ENCODE peak calls at places on chromosomes 6 and 20, in eight cellular contexts. One of them, this sample, is unnamed.
A peak's percentile ranks its signal among the peaks of the same experiment; 100 is the strongest.

GRCh38 chr6:116971959-116972358 is 94.9 kb downstream of the RFX6 start:
- DNase-seq in Caco-2: peak; percentile 53
- DNase-seq in CD8-positive, alpha-beta memory T cell: no peak
- DNase-seq in naive thymus-derived CD4-positive, alpha-beta T cell: no peak
- DNase-seq in neural progenitor cell: peak; percentile 56
- DNase-seq in spleen: no peak
- DNase-seq in IMR-90: peak; percentile 31
- DNase-seq in body of pancreas: peak; percentile 18
- DNase-seq in this sample: peak; percentile 17

GRCh38 chr6:15593798-15594197 is 69.0 kb downstream of the DTNBP1 start:
- DNase-seq in Caco-2: no peak
- DNase-seq in CD8-positive, alpha-beta memory T cell: no peak
- DNase-seq in naive thymus-derived CD4-positive, alpha-beta T cell: no peak
- DNase-seq in neural progenitor cell: no peak
- DNase-seq in spleen: no peak
- DNase-seq in IMR-90: peak; percentile 27
- DNase-seq in body of pancreas: peak; percentile 16
- DNase-seq in this sample: no peak

GRCh38 chr20:50855498-50856474 is 60.9 kb downstream of the BCAS4 start:
- DNase-seq in Caco-2: peak; percentile 74
- DNase-seq in CD8-positive, alpha-beta memory T cell: no peak
- DNase-seq in naive thymus-derived CD4-positive, alpha-beta T cell: no peak
- DNase-seq in neural progenitor cell: no peak
- DNase-seq in spleen: no peak
- DNase-seq in IMR-90: peak; percentile 49
- DNase-seq in body of pancreas: peak; percentile 78
- DNase-seq in this sample: no peak

GRCh38 chr20:1299522-1299921 is 29.4 kb downstream of the SDCBP2 start:
- DNase-seq in Caco-2: peak; percentile 64
- DNase-seq in CD8-positive, alpha-beta memory T cell: no peak
- DNase-seq in naive thymus-derived CD4-positive, alpha-beta T cell: peak; percentile 12
- DNase-seq in neural progenitor cell: peak; percentile 45
- DNase-seq in spleen: peak; percentile 36
- DNase-seq in IMR-90: no peak
- DNase-seq in body of pancreas: no peak
- DNase-seq in this sample: no peak

GRCh38 chr6:43097098-43097489 is 21.0 kb downstream of the PTK7 start:
- DNase-seq in Caco-2: no peak
- DNase-seq in CD8-positive, alpha-beta memory T cell: no peak
- DNase-seq in naive thymus-derived CD4-positive, alpha-beta T cell: no peak
- DNase-seq in neural progenitor cell: no peak
- DNase-seq in spleen: peak; percentile 15
- DNase-seq in IMR-90: no peak
- DNase-seq in body of pancreas: no peak
- DNase-seq in this sample: no peak

GRCh38 chr6:83160167-83160566 is 32.9 kb downstream of the PGM3 start:
- DNase-seq in Caco-2: no peak
- DNase-seq in CD8-positive, alpha-beta memory T cell: no peak
- DNase-seq in naive thymus-derived CD4-positive, alpha-beta T cell: no peak
- DNase-seq in neural progenitor cell: no peak
- DNase-seq in spleen: no peak
- DNase-seq in IMR-90: no peak
- DNase-seq in body of pancreas: no peak
- DNase-seq in this sample: no peak

GRCh38 chr20:51463560-51463959 is 79.0 kb downstream of the NFATC2 start:
- DNase-seq in Caco-2: no peak
- DNase-seq in CD8-positive, alpha-beta memory T cell: no peak
- DNase-seq in naive thymus-derived CD4-positive, alpha-beta T cell: no peak
- DNase-seq in neural progenitor cell: no peak
- DNase-seq in spleen: peak; percentile 47
- DNase-seq in IMR-90: no peak
- DNase-seq in body of pancreas: no peak
- DNase-seq in this sample: no peak

GRCh38 chr6:19137419-19138035 is 699.6 kb upstream of the ID4 start:
- DNase-seq in Caco-2: no peak
- DNase-seq in CD8-positive, alpha-beta memory T cell: no peak
- DNase-seq in naive thymus-derived CD4-positive, alpha-beta T cell: no peak
- DNase-seq in neural progenitor cell: no peak
- DNase-seq in spleen: no peak
- DNase-seq in IMR-90: no peak
- DNase-seq in body of pancreas: no peak
- DNase-seq in this sample: no peak

GRCh38 chr6:37017606-37018005 is 12.2 kb downstream of the FGD2 start:
- DNase-seq in Caco-2: no peak
- DNase-seq in CD8-positive, alpha-beta memory T cell: no peak
- DNase-seq in naive thymus-derived CD4-positive, alpha-beta T cell: no peak
- DNase-seq in neural progenitor cell: peak; percentile 21
- DNase-seq in spleen: no peak
- DNase-seq in IMR-90: no peak
- DNase-seq in body of pancreas: no peak
- DNase-seq in this sample: no peak

GRCh38 chr6:152380351-152380767 is 256.8 kb downstream of the SYNE1 start:
- DNase-seq in Caco-2: peak; percentile 8
- DNase-seq in CD8-positive, alpha-beta memory T cell: no peak
- DNase-seq in naive thymus-derived CD4-positive, alpha-beta T cell: no peak
- DNase-seq in neural progenitor cell: no peak
- DNase-seq in spleen: no peak
- DNase-seq in IMR-90: peak; percentile 74
- DNase-seq in body of pancreas: peak; percentile 25
- DNase-seq in this sample: no peak

GRCh38 chr20:47075263-47075662 is 180.6 kb downstream of the EYA2 start:
- DNase-seq in Caco-2: peak; percentile 42
- DNase-seq in CD8-positive, alpha-beta memory T cell: no peak
- DNase-seq in naive thymus-derived CD4-positive, alpha-beta T cell: no peak
- DNase-seq in neural progenitor cell: no peak
- DNase-seq in spleen: no peak
- DNase-seq in IMR-90: no peak
- DNase-seq in body of pancreas: no peak
- DNase-seq in this sample: no peak

GRCh38 chr20:7930386-7930785 is 9.9 kb downstream of the HAO1 start:
- DNase-seq in Caco-2: no peak
- DNase-seq in CD8-positive, alpha-beta memory T cell: no peak
- DNase-seq in naive thymus-derived CD4-positive, alpha-beta T cell: no peak
- DNase-seq in neural progenitor cell: no peak
- DNase-seq in spleen: no peak
- DNase-seq in IMR-90: no peak
- DNase-seq in body of pancreas: no peak
- DNase-seq in this sample: no peak

GRCh38 chr20:11431613-11432012 is 486.1 kb upstream of the BTBD3 start:
- DNase-seq in Caco-2: no peak
- DNase-seq in CD8-positive, alpha-beta memory T cell: no peak
- DNase-seq in naive thymus-derived CD4-positive, alpha-beta T cell: no peak
- DNase-seq in neural progenitor cell: no peak
- DNase-seq in spleen: no peak
- DNase-seq in IMR-90: no peak
- DNase-seq in body of pancreas: no peak
- DNase-seq in this sample: no peak

GRCh38 chr6:48184644-48185043 is 73.6 kb upstream of the PTCHD4 start:
- DNase-seq in Caco-2: no peak
- DNase-seq in CD8-positive, alpha-beta memory T cell: no peak
- DNase-seq in naive thymus-derived CD4-positive, alpha-beta T cell: no peak
- DNase-seq in neural progenitor cell: no peak
- DNase-seq in spleen: no peak
- DNase-seq in IMR-90: no peak
- DNase-seq in body of pancreas: no peak
- DNase-seq in this sample: no peak

GRCh38 chr6:3500262-3501001 is 43.6 kb upstream of the SLC22A23 start:
- DNase-seq in Caco-2: no peak
- DNase-seq in CD8-positive, alpha-beta memory T cell: no peak
- DNase-seq in naive thymus-derived CD4-positive, alpha-beta T cell: no peak
- DNase-seq in neural progenitor cell: no peak
- DNase-seq in spleen: no peak
- DNase-seq in IMR-90: peak; percentile 71
- DNase-seq in body of pancreas: no peak
- DNase-seq in this sample: peak; percentile 64

GRCh38 chr6:144718431-144718830 is 433.3 kb downstream of the UTRN start:
- DNase-seq in Caco-2: no peak
- DNase-seq in CD8-positive, alpha-beta memory T cell: no peak
- DNase-seq in naive thymus-derived CD4-positive, alpha-beta T cell: no peak
- DNase-seq in neural progenitor cell: no peak
- DNase-seq in spleen: no peak
- DNase-seq in IMR-90: peak; percentile 55
- DNase-seq in body of pancreas: no peak
- DNase-seq in this sample: no peak

GRCh38 chr6:161056451-161056850 is 64.9 kb downstream of the MAP3K4 start:
- DNase-seq in Caco-2: no peak
- DNase-seq in CD8-positive, alpha-beta memory T cell: no peak
- DNase-seq in naive thymus-derived CD4-positive, alpha-beta T cell: no peak
- DNase-seq in neural progenitor cell: no peak
- DNase-seq in spleen: no peak
- DNase-seq in IMR-90: no peak
- DNase-seq in body of pancreas: no peak
- DNase-seq in this sample: no peak

GRCh38 chr6:161058746-161059145 is 67.2 kb downstream of the MAP3K4 start:
- DNase-seq in Caco-2: no peak
- DNase-seq in CD8-positive, alpha-beta memory T cell: no peak
- DNase-seq in naive thymus-derived CD4-positive, alpha-beta T cell: no peak
- DNase-seq in neural progenitor cell: no peak
- DNase-seq in spleen: no peak
- DNase-seq in IMR-90: peak; percentile 20
- DNase-seq in body of pancreas: no peak
- DNase-seq in this sample: no peak

GRCh38 chr6:161050134-161050765 is 58.7 kb downstream of the MAP3K4 start:
- DNase-seq in Caco-2: no peak
- DNase-seq in CD8-positive, alpha-beta memory T cell: no peak
- DNase-seq in naive thymus-derived CD4-positive, alpha-beta T cell: no peak
- DNase-seq in neural progenitor cell: no peak
- DNase-seq in spleen: no peak
- DNase-seq in IMR-90: peak; percentile 24
- DNase-seq in body of pancreas: no peak
- DNase-seq in this sample: no peak

GRCh38 chr6:161057103-161058091 is 65.8 kb downstream of the MAP3K4 start:
- DNase-seq in Caco-2: no peak
- DNase-seq in CD8-positive, alpha-beta memory T cell: no peak
- DNase-seq in naive thymus-derived CD4-positive, alpha-beta T cell: no peak
- DNase-seq in neural progenitor cell: no peak
- DNase-seq in spleen: no peak
- DNase-seq in IMR-90: no peak
- DNase-seq in body of pancreas: no peak
- DNase-seq in this sample: no peak

GRCh38 chr6:161054876-161055275 is 63.3 kb downstream of the MAP3K4 start:
- DNase-seq in Caco-2: no peak
- DNase-seq in CD8-positive, alpha-beta memory T cell: no peak
- DNase-seq in naive thymus-derived CD4-positive, alpha-beta T cell: no peak
- DNase-seq in neural progenitor cell: no peak
- DNase-seq in spleen: no peak
- DNase-seq in IMR-90: no peak
- DNase-seq in body of pancreas: no peak
- DNase-seq in this sample: no peak
- H3K4me1 ChIP-seq in Caco-2: no peaks in the 10 kb centered on the region
- H3K4me1 ChIP-seq in CD8-positive, alpha-beta memory T cell: no peaks in the 10 kb centered on the region
- H3K4me1 ChIP-seq in naive thymus-derived CD4-positive, alpha-beta T cell: no peaks in the 10 kb centered on the region
- H3K4me1 ChIP-seq in neural progenitor cell: no peaks in the 10 kb centered on the region
- H3K4me1 ChIP-seq in spleen: no peaks in the 10 kb centered on the region
- H3K4me1 ChIP-seq in IMR-90: peaks cover 2% of the 10 kb centered on the region
- H3K4me1 ChIP-seq in body of pancreas: no peaks in the 10 kb centered on the region
- H3K4me1 ChIP-seq in this sample: no peaks in the 10 kb centered on the region

DNA sequence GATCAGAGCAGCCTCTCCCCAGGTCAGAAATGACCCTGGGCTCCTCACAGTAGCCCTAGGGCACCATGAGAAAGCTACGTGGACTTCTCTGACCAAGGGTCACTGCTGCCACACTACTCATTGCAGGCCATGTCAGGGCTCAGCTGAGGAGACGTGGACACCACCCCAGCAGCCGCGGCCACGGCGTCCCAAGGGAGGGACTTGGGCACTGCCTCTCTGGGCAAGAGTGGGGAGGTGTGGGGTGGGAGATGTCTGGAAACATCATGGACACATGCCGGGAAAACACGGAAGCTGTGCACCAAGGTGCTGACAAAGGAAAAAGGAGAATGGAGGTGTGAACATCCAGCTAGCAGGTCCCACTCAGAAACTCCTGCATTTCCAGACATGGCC is 9.0 kb downstream of the GMEB2 start:
- DNase-seq in Caco-2: no peak
- DNase-seq in CD8-positive, alpha-beta memory T cell: no peak
- DNase-seq in naive thymus-derived CD4-positive, alpha-beta T cell: no peak
- DNase-seq in neural progenitor cell: no peak
- DNase-seq in spleen: no peak
- DNase-seq in IMR-90: no peak
- DNase-seq in body of pancreas: no peak
- DNase-seq in this sample: no peak
- H3K4me1 ChIP-seq in Caco-2: no peaks in the 10 kb centered on the region
- H3K4me1 ChIP-seq in CD8-positive, alpha-beta memory T cell: peaks cover 5% of the 10 kb centered on the region
- H3K4me1 ChIP-seq in naive thymus-derived CD4-positive, alpha-beta T cell: peaks cover 2% of the 10 kb centered on the region
- H3K4me1 ChIP-seq in neural progenitor cell: peaks cover 3% of the 10 kb centered on the region
- H3K4me1 ChIP-seq in spleen: peaks cover 2% of the 10 kb centered on the region
- H3K4me1 ChIP-seq in IMR-90: no peaks in the 10 kb centered on the region
- H3K4me1 ChIP-seq in body of pancreas: no peaks in the 10 kb centered on the region
- H3K4me1 ChIP-seq in this sample: no peaks in the 10 kb centered on the region

DNA sequence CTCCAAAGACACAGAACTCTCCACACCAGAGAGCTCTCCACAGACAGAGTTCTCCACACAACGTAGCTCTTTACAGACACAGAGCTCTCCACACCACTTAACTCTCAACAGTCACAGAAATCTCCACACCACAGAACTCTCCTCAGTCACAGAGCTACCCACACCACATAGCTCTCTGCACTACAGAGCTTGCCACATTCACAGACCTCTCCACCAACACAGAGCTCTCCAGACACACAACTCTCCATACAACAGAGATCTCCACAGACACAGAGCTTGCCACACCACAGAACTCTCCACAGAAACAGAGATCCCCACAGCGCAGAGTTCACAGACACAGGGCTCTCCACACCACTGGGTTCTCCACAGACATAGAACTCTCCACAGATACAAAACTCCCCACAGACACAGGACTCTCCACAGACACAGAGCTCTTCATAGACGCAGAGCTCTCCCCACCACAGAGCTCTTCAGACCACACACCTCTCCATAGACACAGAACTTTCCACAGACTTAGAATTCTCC is 52.5 kb downstream of the ERMARD start:
- DNase-seq in Caco-2: no peak
- DNase-seq in CD8-positive, alpha-beta memory T cell: no peak
- DNase-seq in naive thymus-derived CD4-positive, alpha-beta T cell: no peak
- DNase-seq in neural progenitor cell: no peak
- DNase-seq in spleen: peak; percentile 29
- DNase-seq in IMR-90: no peak
- DNase-seq in body of pancreas: no peak
- DNase-seq in this sample: no peak
- H3K4me1 ChIP-seq in Caco-2: peaks cover 79% of the 10 kb centered on the region
- H3K4me1 ChIP-seq in CD8-positive, alpha-beta memory T cell: peaks cover 59% of the 10 kb centered on the region
- H3K4me1 ChIP-seq in naive thymus-derived CD4-positive, alpha-beta T cell: peaks cover 27% of the 10 kb centered on the region
- H3K4me1 ChIP-seq in neural progenitor cell: peaks cover 24% of the 10 kb centered on the region
- H3K4me1 ChIP-seq in spleen: peaks cover 7% of the 10 kb centered on the region
- H3K4me1 ChIP-seq in IMR-90: peaks cover 10% of the 10 kb centered on the region
- H3K4me1 ChIP-seq in body of pancreas: peaks cover 35% of the 10 kb centered on the region
- H3K4me1 ChIP-seq in this sample: no peaks in the 10 kb centered on the region

DNA sequence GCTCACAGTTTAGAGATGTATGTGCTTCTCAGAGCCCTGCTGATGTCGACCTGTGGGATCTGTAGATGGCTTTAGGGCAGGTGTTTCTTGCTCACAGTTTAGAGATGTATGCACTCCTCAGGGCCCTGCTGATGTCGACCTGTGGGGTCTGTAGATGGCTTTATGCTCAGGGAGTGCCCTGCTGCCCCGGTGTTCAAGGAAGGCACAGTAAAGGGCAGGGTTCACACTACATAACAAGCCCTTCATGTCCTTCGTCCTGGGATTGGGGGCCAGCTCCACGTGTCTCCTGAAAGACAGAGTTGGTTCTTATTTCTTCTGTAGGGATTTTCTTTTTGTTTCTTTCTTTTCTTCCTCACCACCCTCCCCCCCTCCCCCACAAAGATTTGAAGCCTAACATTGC is 91.1 kb downstream of the SMOC2 start:
- DNase-seq in Caco-2: no peak
- DNase-seq in CD8-positive, alpha-beta memory T cell: no peak
- DNase-seq in naive thymus-derived CD4-positive, alpha-beta T cell: no peak
- DNase-seq in neural progenitor cell: no peak
- DNase-seq in spleen: no peak
- DNase-seq in IMR-90: no peak
- DNase-seq in body of pancreas: no peak
- DNase-seq in this sample: no peak
- H3K4me1 ChIP-seq in Caco-2: no peaks in the 10 kb centered on the region
- H3K4me1 ChIP-seq in CD8-positive, alpha-beta memory T cell: no peaks in the 10 kb centered on the region
- H3K4me1 ChIP-seq in naive thymus-derived CD4-positive, alpha-beta T cell: no peaks in the 10 kb centered on the region
- H3K4me1 ChIP-seq in neural progenitor cell: peaks cover 28% of the 10 kb centered on the region
- H3K4me1 ChIP-seq in spleen: no peaks in the 10 kb centered on the region
- H3K4me1 ChIP-seq in IMR-90: no peaks in the 10 kb centered on the region
- H3K4me1 ChIP-seq in body of pancreas: peaks cover 18% of the 10 kb centered on the region
- H3K4me1 ChIP-seq in this sample: no peaks in the 10 kb centered on the region